ENCODE peak calls at places on chromosome 10, in six cellular contexts. D is HCT116, B is K562, Y is H1, V is SK-N-SH, M is HepG2. J is an unnamed sample.

GRCh38 chr10:74593470-74593869 is 232.9 kb upstream of the KAT6B start:
- DNase-seq in V (no peak), D (no peak), B (no peak), M (no peak), Y (no peak), J (no peak)

GRCh38 chr10:127735156-127735555 is 1.8 kb upstream of the FOXI2 start:
- DNase-seq in M (no peak), B (no peak), Y (no peak), D (no peak), V (no peak), J (no peak)

GRCh38 chr10:73019100-73019499 is 64.5 kb upstream of the PLA2G12B start:
- DNase-seq in D (no peak), Y (no peak), B (no peak), M (no peak), V (no peak), J (no peak)

GRCh38 chr10:114073787-114074186 is 30.1 kb downstream of the ADRB1 start:
- DNase-seq in V (no peak), B (no peak), Y (no peak), M (no peak), D (no peak), J (no peak)

GRCh38 chr10:92891885-92892705 is 43.8 kb downstream of the EXOC6 start:
- DNase-seq in V (peak; percentile 6), D (peak; percentile 96), B (peak; percentile 20), Y (no peak), M (peak; percentile 96), J (peak; percentile 89)

GRCh38 chr10:31698169-31698890 is 230.3 kb downstream of the ARHGAP12 start:
- DNase-seq in B (no peak), M (no peak), D (no peak), Y (no peak), V (no peak), J (no peak)

GRCh38 chr10:74705361-74705980 is 120.9 kb upstream of the KAT6B start:
- DNase-seq in D (no peak), B (no peak), M (no peak), Y (no peak), V (no peak), J (no peak)

GRCh38 chr10:37789590-37789989 is 67.8 kb downstream of the ZNF248 start:
- DNase-seq in D (no peak), B (no peak), Y (no peak), M (peak; percentile 68), V (no peak), J (no peak)

GRCh38 chr10:97463363-97464132 is 17.6 kb downstream of the ZDHHC16 start:
- DNase-seq in V (peak; percentile 70), D (peak; percentile 40), B (peak; percentile 38), Y (no peak), M (peak; percentile 87), J (peak; percentile 68)

GRCh38 chr10:105691811-105692210 is 1050.7 kb downstream of the SORCS3 start:
- DNase-seq in B (no peak), V (peak; percentile 15), D (peak; percentile 3), Y (no peak), M (no peak), J (no peak)

GRCh38 chr10:59387951-59388431 is 25.6 kb upstream of the FAM13C start:
- DNase-seq in M (no peak), V (no peak), D (no peak), Y (no peak), B (no peak), J (no peak)

GRCh38 chr10:36515313-36515712 is 610.1 kb upstream of the ANKRD30A start:
- DNase-seq in Y (no peak), D (no peak), V (peak; percentile 47), B (no peak), M (no peak), J (no peak)

GRCh38 chr10:49115015-49115795 is at the start of gene VSTM4:
- DNase-seq in V (peak; percentile 93), B (peak; percentile 95), M (no peak), D (no peak), Y (no peak), J (peak; percentile 10)
- TF ChIP-seq JUND in V (no peak), B (no peak), M (no peak), D (no peak), Y (no peak), J (no peak)

DNA sequence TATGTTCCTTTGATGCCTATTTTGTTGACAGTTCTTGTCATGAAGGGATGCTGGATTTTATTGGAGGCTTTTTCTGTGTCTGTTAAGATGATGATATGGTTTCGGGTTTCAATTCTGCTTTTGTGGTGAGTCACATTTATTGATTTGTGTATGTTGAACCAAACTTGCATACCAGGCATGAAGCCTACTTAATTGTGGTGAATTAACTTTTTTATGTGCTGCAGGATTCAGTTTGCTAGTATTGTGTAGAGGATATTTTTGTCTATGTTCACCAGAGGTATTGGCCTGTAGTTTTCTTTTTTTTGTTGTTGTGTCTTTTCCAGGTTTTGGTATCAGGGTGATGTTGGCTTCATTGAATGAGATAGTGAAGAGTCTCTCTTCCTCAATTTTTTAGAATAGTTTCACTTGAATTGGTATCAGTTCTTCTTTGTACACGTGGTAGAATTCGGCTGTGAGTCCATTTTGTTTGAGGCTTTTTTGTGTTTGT is 345.9 kb downstream of the KIF20B start:
- DNase-seq in Y (no peak), M (no peak), B (no peak), D (peak; percentile 13), V (no peak), J (no peak)
- TF ChIP-seq JUND in Y (no peak), M (no peak), B (no peak), D (peak; percentile 73), V (no peak), J (no peak)

DNA sequence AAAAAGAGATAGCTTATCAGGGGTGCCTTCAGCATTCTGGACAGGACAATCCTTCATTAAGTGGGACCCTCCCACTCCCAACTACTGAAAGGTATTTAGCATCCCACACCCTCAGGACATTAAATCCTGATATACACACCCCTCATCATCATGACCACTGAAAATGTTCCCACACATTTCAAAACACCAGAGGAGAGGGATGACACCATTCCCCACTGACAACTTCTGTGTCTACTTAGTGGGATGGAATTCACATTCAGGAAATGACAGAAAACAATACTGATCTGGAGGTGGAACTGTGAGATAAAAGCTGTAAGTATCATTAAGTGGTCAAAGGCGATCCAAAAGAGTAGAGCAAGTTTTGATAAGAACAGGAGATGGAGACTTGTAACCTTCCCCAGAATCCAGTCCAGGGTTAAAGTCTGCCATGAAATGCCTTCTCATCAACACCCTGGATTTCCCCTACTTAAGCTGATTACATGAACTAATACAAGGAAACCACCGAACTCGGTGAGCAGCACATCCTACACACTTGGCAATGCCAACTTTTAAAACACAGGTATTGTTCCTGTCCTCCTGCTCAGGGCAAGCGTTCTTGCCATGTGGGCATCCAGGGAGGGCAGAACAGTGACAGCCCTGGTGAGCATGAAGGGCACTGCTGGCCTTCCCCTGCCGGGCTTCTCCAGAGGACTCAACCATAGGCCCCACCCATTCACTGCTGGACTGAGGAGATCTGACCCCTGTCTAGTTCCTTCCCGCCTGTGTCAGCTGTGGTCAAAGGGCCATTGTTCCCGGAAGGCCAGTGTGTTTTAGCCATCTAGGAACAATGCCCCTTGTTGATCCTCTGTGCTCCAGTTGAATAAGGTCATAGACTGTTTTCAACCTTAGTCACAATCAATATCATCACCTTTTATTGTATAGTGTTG is 85.0 kb downstream of the SGMS1 start:
- DNase-seq in D (peak; percentile 27), B (peak; percentile 66), V (no peak), M (peak; percentile 92), Y (no peak), J (no peak)
- TF ChIP-seq JUND in D (no peak), B (peak; percentile 19), V (no peak), M (no peak), Y (no peak), J (no peak)

DNA sequence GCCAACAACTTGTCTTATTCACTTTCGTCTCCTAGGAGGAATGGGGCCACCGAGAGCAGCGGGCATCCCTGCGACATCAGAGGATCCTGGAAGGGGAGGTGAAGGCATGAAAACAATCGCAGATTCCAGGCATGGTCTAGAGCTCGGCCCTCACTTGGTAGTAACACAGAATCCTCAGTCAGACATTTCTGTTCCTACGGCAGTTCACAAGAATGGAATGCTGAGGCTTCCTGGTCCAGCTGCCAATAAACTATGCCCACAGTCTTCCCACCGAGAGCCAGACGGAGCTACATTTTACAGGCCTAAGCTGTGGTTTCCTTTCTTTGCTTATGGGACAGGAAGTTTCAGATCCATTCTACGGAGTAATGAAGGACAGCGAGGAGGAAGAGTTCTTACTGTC is 75.8 kb downstream of the OR13A1 start:
- DNase-seq in V (no peak), Y (no peak), B (no peak), D (no peak), M (no peak), J (no peak)
- TF ChIP-seq JUND in V (no peak), Y (no peak), B (no peak), D (no peak), M (no peak), J (no peak)

GRCh38 chr10:125396651-125397050 is 236.3 kb upstream of the CTBP2 start:
- DNase-seq in M (no peak), Y (no peak), B (no peak), V (no peak), D (no peak), J (no peak)
- TF ChIP-seq JUND in M (no peak), Y (no peak), B (no peak), V (no peak), D (no peak), J (no peak)

GRCh38 chr10:49500420-49500819 is 38.5 kb downstream of the ERCC6 start:
- DNase-seq in M (no peak), B (no peak), D (no peak), V (no peak), Y (no peak), J (peak; percentile 16)
- TF ChIP-seq JUND in M (no peak), B (no peak), D (no peak), V (no peak), Y (no peak), J (no peak)

GRCh38 chr10:23099816-23100215 is 4.4 kb downstream of the MSRB2 start:
- DNase-seq in Y (no peak), M (peak; percentile 85), V (no peak), D (no peak), B (no peak), J (no peak)
- TF ChIP-seq JUND in Y (no peak), M (peak; percentile 19), V (no peak), D (no peak), B (no peak), J (no peak)

DNA sequence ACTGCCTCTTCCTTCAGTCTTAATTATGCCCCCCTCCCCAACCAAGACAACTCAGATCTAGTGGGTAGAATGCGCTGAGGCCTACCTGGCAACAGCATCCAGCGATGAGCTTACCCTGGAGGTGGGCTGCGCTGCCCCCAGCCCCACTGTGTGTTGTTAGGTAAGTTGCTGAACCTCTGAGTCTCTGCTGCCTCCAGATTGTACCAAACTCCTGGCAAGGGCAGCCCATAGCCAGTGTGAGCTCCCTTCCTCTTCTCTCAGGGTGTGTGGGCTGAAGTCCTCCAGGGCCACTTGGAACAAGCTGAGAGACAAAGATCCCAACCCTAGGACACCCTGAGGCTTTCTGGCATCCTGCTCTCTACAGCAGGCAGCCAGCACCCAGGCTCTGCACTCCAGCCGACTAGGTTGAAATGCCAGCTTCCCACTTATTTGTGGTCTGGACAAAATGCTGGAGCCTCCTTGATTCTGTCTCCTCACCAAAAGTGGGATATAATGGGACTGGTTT is 135.3 kb downstream of the ARHGAP22 start:
- DNase-seq in D (no peak), B (no peak), M (no peak), V (peak; percentile 58), Y (no peak), J (no peak)
- TF ChIP-seq JUND in D (no peak), B (no peak), M (no peak), V (no peak), Y (no peak), J (no peak)

DNA sequence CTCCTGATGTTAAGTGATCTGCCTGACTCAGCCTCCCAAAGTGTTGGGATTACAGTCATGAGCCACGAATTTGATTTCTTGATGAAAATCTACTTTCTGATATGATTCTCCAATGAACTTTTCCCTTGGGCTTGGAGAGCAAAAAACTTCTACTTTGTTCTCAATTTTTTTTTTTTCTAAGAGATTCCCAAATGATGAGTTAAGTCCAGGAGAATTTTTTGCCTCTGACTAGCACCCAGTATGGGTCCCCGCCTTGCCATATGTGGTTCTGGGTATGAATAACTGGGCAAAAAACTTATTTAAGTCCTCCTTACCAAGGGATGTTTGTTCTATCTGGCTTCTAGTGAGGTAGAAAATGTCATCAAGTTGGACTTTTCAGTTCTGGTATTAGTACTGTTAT is 147.9 kb upstream of the LYZL1 start:
- DNase-seq in V (no peak), Y (no peak), M (no peak), D (no peak), B (no peak), J (no peak)
- TF ChIP-seq JUND in V (peak; percentile 89), Y (no peak), M (no peak), D (no peak), B (no peak), J (no peak)